ENCODE peak calls at places on chromosome 14, in six cellular contexts. K, J, L, I, Q and V are unnamed samples. For H3K4me1, the result is how much of the 10 kb centered on the place peaks cover.

GRCh38 chr14:37590096-37590809 is 4.8 kb downstream of the FOXA1 start:
- DNase-seq in K (no peak), J (no peak), L (no peak), I (no peak), Q (no peak), V (no peak)

GRCh38 chr14:89201645-89202044 is 215.4 kb downstream of the FOXN3 start:
- DNase-seq in K (no peak), J (no peak), L (no peak), I (no peak), Q (no peak), V (no peak)

GRCh38 chr14:101010293-101010692 is 106.8 kb upstream of the RTL1 start:
- DNase-seq in K (no peak), J (no peak), L (peak), I (no peak), Q (no peak), V (no peak)

GRCh38 chr14:53663709-53664108 is 292.9 kb downstream of the BMP4 start:
- DNase-seq in K (no peak), J (peak), L (no peak), I (no peak), Q (peak), V (peak)

GRCh38 chr14:53399057-53399456 is 245.9 kb upstream of the DDHD1 start:
- DNase-seq in K (no peak), J (peak), L (no peak), I (no peak), Q (peak), V (no peak)

GRCh38 chr14:90168425-90169105 is 87.8 kb upstream of the PSMC1 start:
- DNase-seq in K (no peak), J (peak), L (no peak), I (no peak), Q (no peak), V (no peak)

GRCh38 chr14:23694085-23694975 is 58.2 kb downstream of the DHRS2 start:
- DNase-seq in K (no peak), J (peak), L (peak), I (no peak), Q (peak), V (no peak)

GRCh38 chr14:35944847-35945246 is 118.7 kb downstream of the BRMS1L start:
- DNase-seq in K (no peak), J (no peak), L (no peak), I (no peak), Q (peak), V (no peak)

GRCh38 chr14:101494826-101495225 is 66.5 kb upstream of the DIO3 start:
- DNase-seq in K (peak), J (no peak), L (peak), I (no peak), Q (no peak), V (no peak)

GRCh38 chr14:94363171-94363624 is 25.2 kb downstream of the SERPINA1 start:
- DNase-seq in K (no peak), J (no peak), L (no peak), I (no peak), Q (no peak), V (no peak)

GRCh38 chr14:23942587-23942986 is 11.0 kb upstream of the DHRS4 start:
- DNase-seq in K (no peak), J (no peak), L (no peak), I (no peak), Q (no peak), V (no peak)

GRCh38 chr14:98919431-98919830 is 352.6 kb downstream of the BCL11B start:
- DNase-seq in K (no peak), J (no peak), L (no peak), I (no peak), Q (no peak), V (no peak)

GRCh38 chr14:22336031-22336430 is 253.0 kb downstream of the DAD1 start:
- DNase-seq in K (no peak), J (no peak), L (no peak), I (no peak), Q (no peak), V (no peak)

GRCh38 chr14:99136401-99136800 is 135.6 kb downstream of the BCL11B start:
- DNase-seq in K (peak), J (no peak), L (no peak), I (no peak), Q (no peak), V (no peak)

GRCh38 chr14:91252901-91253794 is 8.6 kb upstream of the GPR68 start:
- DNase-seq in K (peak), J (no peak), L (peak), I (peak), Q (no peak), V (peak)

GRCh38 chr14:34334329-34334728 is 127.7 kb downstream of the SPTSSA start:
- DNase-seq in K (no peak), J (no peak), L (no peak), I (no peak), Q (no peak), V (no peak)

GRCh38 chr14:102749393-102749792 is 27.9 kb upstream of the TRAF3 start:
- DNase-seq in K (no peak), J (no peak), L (no peak), I (no peak), Q (no peak), V (no peak)

GRCh38 chr14:55107766-55108554 is 21.1 kb upstream of the LGALS3 start:
- DNase-seq in K (peak), J (peak), L (peak), I (peak), Q (peak), V (peak)

GRCh38 chr14:81681466-81681865 is 147.8 kb upstream of the SEL1L start:
- DNase-seq in K (no peak), J (no peak), L (no peak), I (no peak), Q (no peak), V (no peak)

GRCh38 chr14:60226296-60226695 is 22.7 kb upstream of the PPM1A start:
- DNase-seq in K (no peak), J (no peak), L (no peak), I (no peak), Q (no peak), V (no peak)

GRCh38 chr14:84894254-84894653 is 635.7 kb upstream of the FLRT2 start:
- DNase-seq in K (no peak), J (no peak), L (no peak), I (no peak), Q (no peak), V (no peak)

GRCh38 chr14:91317381-91318313 is 73.1 kb upstream of the GPR68 start:
- DNase-seq in K (peak), J (no peak), L (peak), I (peak), Q (no peak), V (peak)

GRCh38 chr14:28661171-28661772 is 105.3 kb upstream of the FOXG1 start:
- DNase-seq in K (no peak), J (peak), L (no peak), I (no peak), Q (no peak), V (no peak)

GRCh38 chr14:79383031-79383430 is 828.3 kb downstream of the DIO2 start:
- DNase-seq in K (no peak), J (no peak), L (no peak), I (no peak), Q (no peak), V (no peak)

GRCh38 chr14:99595034-99595433 is 9.0 kb downstream of the CCDC85C start:
- DNase-seq in K (no peak), J (no peak), L (no peak), I (no peak), Q (no peak), V (no peak)

GRCh38 chr14:22122227-22123187 is 448.9 kb upstream of the OR4E1 start:
- DNase-seq in K (no peak), J (peak), L (no peak), I (no peak), Q (no peak), V (no peak)

GRCh38 chr14:51517116-51517515 is 134.6 kb upstream of the FRMD6 start:
- DNase-seq in K (no peak), J (no peak), L (no peak), I (no peak), Q (no peak), V (no peak)

GRCh38 chr14:102588821-102589220 is 3.6 kb upstream of the RCOR1 start:
- DNase-seq in K (no peak), J (no peak), L (no peak), I (no peak), Q (no peak), V (no peak)

GRCh38 chr14:101202627-101203404 is 299.3 kb upstream of the RTL1 start:
- DNase-seq in K (peak), J (no peak), L (peak), I (no peak), Q (no peak), V (no peak)

GRCh38 chr14:50821471-50822464 is 9.2 kb downstream of the NIN start:
- DNase-seq in K (peak), J (no peak), L (no peak), I (no peak), Q (no peak), V (peak)

GRCh38 chr14:65824978-65825299 is 412.4 kb downstream of the FUT8 start:
- DNase-seq in K (no peak), J (no peak), L (no peak), I (no peak), Q (no peak), V (no peak)

GRCh38 chr14:104932676-104933631 is 8.3 kb downstream of the PLD4 start:
- DNase-seq in K (peak), J (peak), L (peak), I (peak), Q (peak), V (peak)
- TF ChIP-seq POLR2A in K (no peak), J (no peak), L (no peak), I (no peak), Q (no peak), V (no peak)

DNA sequence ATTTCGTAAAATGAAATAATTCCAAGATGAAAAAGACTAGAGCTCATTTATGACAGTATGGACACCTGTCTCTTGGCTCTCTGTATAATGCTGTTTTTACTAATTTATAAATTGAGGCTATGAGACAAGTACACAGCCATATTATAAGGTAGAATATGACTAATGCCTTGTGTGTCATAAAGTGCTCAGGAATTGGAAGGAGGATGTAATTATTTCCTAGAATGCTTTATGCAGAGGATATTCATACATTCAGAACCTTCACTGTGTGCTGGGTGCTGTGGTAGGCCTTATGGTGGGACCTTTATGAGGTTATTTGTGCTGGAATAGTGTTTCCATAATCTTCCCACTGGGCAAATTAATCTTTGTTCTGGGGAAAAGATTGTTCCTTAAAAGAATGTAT is 13.3 kb downstream of the PCNX1 start:
- DNase-seq in K (no peak), J (no peak), L (no peak), I (no peak), Q (no peak), V (no peak)
- H3K4me1 ChIP-seq in K (under half), J (under half), L (under half), I (under half), Q (under half), V (under half)

GRCh38 chr14:105931808-105932483 is 405.6 kb downstream of the TMEM121 start:
- DNase-seq in K (peak), J (no peak), L (no peak), I (no peak), Q (no peak), V (no peak)
- TF ChIP-seq POLR2A in K (no peak), J (no peak), L (no peak), I (no peak), Q (no peak), V (no peak)

DNA sequence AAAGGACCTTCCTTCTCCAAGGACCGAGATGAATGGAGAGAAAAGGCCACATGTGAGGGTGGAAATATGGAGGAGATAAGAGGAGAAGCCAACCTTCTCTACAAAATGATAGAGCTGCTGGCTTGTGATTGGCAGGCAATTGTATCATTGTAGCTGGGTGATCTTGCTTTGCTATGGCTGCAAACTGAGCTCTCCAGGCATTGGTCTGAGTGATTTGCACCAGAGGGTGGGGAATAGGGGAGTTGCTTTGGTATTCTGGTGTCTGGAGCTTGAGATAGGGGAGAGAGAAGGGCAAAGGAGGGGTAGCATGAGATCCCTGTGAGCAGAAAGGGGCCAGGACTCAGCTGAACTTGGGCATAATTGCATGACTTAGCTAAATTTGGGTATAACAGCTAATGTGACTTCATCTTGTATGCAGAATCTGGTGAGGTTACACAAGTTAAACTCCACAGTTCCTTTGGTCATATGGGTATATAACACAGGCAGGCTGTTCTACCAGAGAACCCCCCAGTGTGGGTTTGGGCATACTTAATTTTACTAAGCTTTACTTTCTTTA is 72.0 kb downstream of the FOS start:
- DNase-seq in K (no peak), J (no peak), L (no peak), I (no peak), Q (no peak), V (no peak)
- H3K4me1 ChIP-seq in K (under half), J (under half), L (under half), I (under half), Q (under half), V (under half)

DNA sequence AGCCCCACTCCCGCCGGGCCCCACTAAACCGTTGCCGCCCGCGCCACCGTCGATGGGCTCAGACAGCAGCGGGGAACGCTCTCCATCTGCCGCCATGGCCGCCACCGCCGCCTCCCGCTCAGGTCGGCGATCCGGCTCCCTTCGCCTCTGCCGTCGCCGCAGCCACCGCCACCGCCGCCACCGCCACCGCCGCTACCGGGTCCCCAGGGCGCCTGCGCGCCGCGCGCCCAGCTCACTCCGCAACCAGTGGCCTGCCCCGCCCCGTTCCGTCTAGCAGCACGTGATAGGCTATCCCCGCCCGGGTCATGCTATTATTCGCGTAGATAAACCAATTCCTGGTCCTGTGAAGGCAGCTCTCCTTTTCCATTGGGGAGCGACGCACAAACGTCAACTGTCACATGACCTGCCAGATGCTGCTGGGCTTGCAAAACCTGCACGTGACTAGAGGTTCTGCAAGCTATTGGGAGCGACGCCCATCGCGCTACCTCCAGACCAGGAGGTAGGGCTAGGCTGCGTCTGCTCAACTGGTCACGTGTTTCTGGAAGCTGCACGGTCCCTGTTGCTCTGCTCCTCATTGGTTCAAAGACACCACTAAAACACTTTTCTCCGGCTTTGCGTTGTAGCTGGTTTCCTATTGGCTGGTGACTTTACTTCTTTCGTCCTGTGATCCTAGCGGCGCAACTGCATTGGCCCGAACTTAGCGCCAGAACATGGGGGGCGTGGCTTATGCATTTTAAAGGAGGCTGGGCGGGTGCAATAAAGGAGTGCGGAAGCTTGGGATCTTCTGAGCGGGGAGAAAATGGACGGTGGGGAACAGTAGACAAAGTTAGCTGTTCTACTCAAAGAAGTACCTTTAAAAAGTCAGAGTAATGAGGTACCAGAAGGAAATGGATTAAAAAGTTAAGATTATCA is at the start of gene PIP4P1:
- DNase-seq in K (peak), J (peak), L (peak), I (peak), Q (peak), V (peak)
- TF ChIP-seq POLR2A in K (peak), J (peak), L (peak), I (peak), Q (peak), V (no peak)